ENCODE peak calls at places on chromosomes 16 and 17, in nine cellular contexts. R is dorsolateral prefrontal cortex; T is COR-L47; O is T-cell; C is fibroblast of pulmonary artery; L is stimulated activated effector memory CD8-positive, alpha-beta T cell treated with anti-CD3 and anti-CD28 coated beads, Interleukin-12 subunit alpha, Interleukin-12 subunit beta, amount 100 ng/mL, for 72 hours; A is IMR-90; Z is iPS-NIHi11; V is OCI-LY7. N is an unnamed sample.

GRCh38 chr17:42603318-42603717 is 5.9 kb downstream of the RETREG3 start:
- DNase-seq in R (no peak), T (no peak), O (no peak), C (no peak), L (no peak), A (no peak), Z (no peak), V (peak; percentile 41), N (no peak)

GRCh38 chr17:81821603-81822311 is 11.3 kb downstream of the MCRIP1 start:
- DNase-seq in R (peak; percentile 34), T (peak; percentile 90), O (no peak), C (peak; percentile 48), L (no peak), A (peak; percentile 29), Z (peak; percentile 85), V (no peak), N (no peak)

GRCh38 chr17:34841467-34841866 is 119.8 kb downstream of the CCT6B start:
- DNase-seq in R (no peak), T (no peak), O (no peak), C (no peak), L (no peak), A (no peak), Z (no peak), V (peak; percentile 36), N (no peak)

GRCh38 chr16:1509307-1510221 is 16.4 kb downstream of the TELO2 start:
- DNase-seq in R (no peak), T (no peak), O (no peak), C (no peak), L (no peak), A (no peak), Z (no peak), V (no peak), N (no peak)

GRCh38 chr16:87143661-87144121 is 173.5 kb downstream of the C16orf95 start:
- DNase-seq in R (no peak), T (no peak), O (no peak), C (no peak), L (no peak), A (no peak), Z (peak; percentile 42), V (no peak), N (no peak)

GRCh38 chr17:71801301-71801700 is 319.5 kb upstream of the SOX9 start:
- DNase-seq in R (peak; percentile 41), T (no peak), O (no peak), C (no peak), L (no peak), A (no peak), Z (no peak), V (no peak), N (no peak)

GRCh38 chr17:58308985-58309917 is 19.3 kb downstream of the TSPOAP1 start:
- DNase-seq in R (no peak), T (no peak), O (no peak), C (no peak), L (peak; percentile 42), A (no peak), Z (peak; percentile 3), V (no peak), N (no peak)

GRCh38 chr17:66190738-66191606 is 961 bp downstream of the CEP112 start:
- DNase-seq in R (no peak), T (no peak), O (no peak), C (peak; percentile 72), L (no peak), A (peak; percentile 79), Z (no peak), V (no peak), N (no peak)

GRCh38 chr17:40063915-40064531 is 1.3 kb downstream of the THRA start:
- DNase-seq in R (peak; percentile 61), T (no peak), O (no peak), C (no peak), L (no peak), A (no peak), Z (no peak), V (no peak), N (no peak)

GRCh38 chr16:53545433-53545832 is 42.4 kb upstream of the AKTIP start:
- DNase-seq in R (no peak), T (no peak), O (peak; percentile 71), C (no peak), L (no peak), A (no peak), Z (no peak), V (no peak), N (no peak)

GRCh38 chr16:29686740-29687327 is 7.9 kb downstream of the QPRT start:
- DNase-seq in R (no peak), T (no peak), O (no peak), C (no peak), L (no peak), A (no peak), Z (peak; percentile 5), V (no peak), N (no peak)

GRCh38 chr17:68238488-68238887 is 9.4 kb upstream of the AMZ2 start:
- DNase-seq in R (no peak), T (no peak), O (no peak), C (no peak), L (no peak), A (no peak), Z (no peak), V (no peak), N (peak; percentile 23)

GRCh38 chr16:19520861-19521331 is 1.0 kb downstream of the GDE1 start:
- DNase-seq in R (no peak), T (no peak), O (no peak), C (peak; percentile 17), L (no peak), A (peak; percentile 54), Z (no peak), V (peak; percentile 10), N (peak; percentile 48)

GRCh38 chr16:67000384-67001158 is 12.2 kb downstream of the CES4A start:
- DNase-seq in R (peak; percentile 72), T (peak; percentile 66), O (peak; percentile 55), C (peak; percentile 22), L (peak; percentile 72), A (no peak), Z (peak; percentile 93), V (peak; percentile 48), N (no peak)

GRCh38 chr17:42363767-42364585 is 24.3 kb downstream of the STAT3 start:
- DNase-seq in R (no peak), T (no peak), O (no peak), C (peak; percentile 75), L (no peak), A (peak; percentile 72), Z (no peak), V (no peak), N (no peak)

GRCh38 chr16:69145658-69146057 is 13.2 kb downstream of the UTP4 start:
- DNase-seq in R (no peak), T (no peak), O (no peak), C (peak; percentile 39), L (no peak), A (peak; percentile 17), Z (no peak), V (no peak), N (no peak)

GRCh38 chr16:89921699-89922476 is 1.3 kb upstream of the TUBB3 start:
- DNase-seq in R (no peak), T (peak; percentile 25), O (no peak), C (peak; percentile 93), L (peak; percentile 78), A (peak; percentile 94), Z (peak; percentile 45), V (peak; percentile 57), N (no peak)

GRCh38 chr17:57138956-57139576 is 54.0 kb downstream of the AKAP1 start:
- DNase-seq in R (no peak), T (no peak), O (no peak), C (no peak), L (no peak), A (peak; percentile 22), Z (no peak), V (no peak), N (no peak)

GRCh38 chr17:76504117-76504516 is 2.9 kb upstream of the RHBDF2 start:
- DNase-seq in R (no peak), T (no peak), O (no peak), C (no peak), L (no peak), A (no peak), Z (no peak), V (peak; percentile 61), N (peak; percentile 42)

GRCh38 chr17:47682138-47682537 is 11.8 kb upstream of the TBKBP1 start:
- DNase-seq in R (no peak), T (no peak), O (no peak), C (no peak), L (no peak), A (no peak), Z (no peak), V (no peak), N (no peak)

GRCh38 chr16:89269805-89270665 is 52.5 kb downstream of the ZNF778 start:
- DNase-seq in R (no peak), T (no peak), O (no peak), C (no peak), L (no peak), A (no peak), Z (no peak), V (no peak), N (no peak)